ENCODE peak calls at places on chromosome 20, in five cellular contexts. One of them, this sample, is unnamed.

GRCh38 chr20:44209691-44210421 is 715 bp downstream of the OSER1 start:
- DNase-seq in GM10248: no peak
- DNase-seq in psoas muscle: peak
- DNase-seq in fibroblast of gingiva: no peak
- DNase-seq in T-helper 2 cell: no peak
- DNase-seq in this sample: no peak

GRCh38 chr20:61864481-61864880 is 201.2 kb downstream of the TAF4 start:
- DNase-seq in GM10248: no peak
- DNase-seq in psoas muscle: no peak
- DNase-seq in fibroblast of gingiva: no peak
- DNase-seq in T-helper 2 cell: no peak
- DNase-seq in this sample: no peak

GRCh38 chr20:21516180-21516567 is 2.3 kb upstream of the NKX2-2 start:
- DNase-seq in GM10248: no peak
- DNase-seq in psoas muscle: no peak
- DNase-seq in fibroblast of gingiva: no peak
- DNase-seq in T-helper 2 cell: no peak
- DNase-seq in this sample: no peak

GRCh38 chr20:1185316-1185741 is 548 bp upstream of the TMEM74B start:
- DNase-seq in GM10248: peak
- DNase-seq in psoas muscle: no peak
- DNase-seq in fibroblast of gingiva: no peak
- DNase-seq in T-helper 2 cell: no peak
- DNase-seq in this sample: no peak

GRCh38 chr20:57465943-57466342 is 59.0 kb downstream of the CTCFL start:
- DNase-seq in GM10248: no peak
- DNase-seq in psoas muscle: no peak
- DNase-seq in fibroblast of gingiva: no peak
- DNase-seq in T-helper 2 cell: no peak
- DNase-seq in this sample: no peak

GRCh38 chr20:33663161-33664084 is 1.3 kb downstream of the C20orf144 start:
- DNase-seq in GM10248: peak
- DNase-seq in psoas muscle: peak
- DNase-seq in fibroblast of gingiva: peak
- DNase-seq in T-helper 2 cell: peak
- DNase-seq in this sample: peak

GRCh38 chr20:38883081-38883980 is 42.9 kb upstream of the FAM83D start:
- DNase-seq in GM10248: no peak
- DNase-seq in psoas muscle: no peak
- DNase-seq in fibroblast of gingiva: no peak
- DNase-seq in T-helper 2 cell: no peak
- DNase-seq in this sample: peak

GRCh38 chr20:37195018-37195417 is 15.7 kb upstream of the MROH8 start:
- DNase-seq in GM10248: no peak
- DNase-seq in psoas muscle: no peak
- DNase-seq in fibroblast of gingiva: no peak
- DNase-seq in T-helper 2 cell: no peak
- DNase-seq in this sample: no peak

GRCh38 chr20:56431451-56431850 is 19.4 kb downstream of the CASS4 start:
- DNase-seq in GM10248: no peak
- DNase-seq in psoas muscle: no peak
- DNase-seq in fibroblast of gingiva: no peak
- DNase-seq in T-helper 2 cell: no peak
- DNase-seq in this sample: no peak

GRCh38 chr20:10625641-10626040 is 48.2 kb downstream of the JAG1 start:
- DNase-seq in GM10248: no peak
- DNase-seq in psoas muscle: no peak
- DNase-seq in fibroblast of gingiva: no peak
- DNase-seq in T-helper 2 cell: no peak
- DNase-seq in this sample: no peak

This sample was measured in NCI-H2227 treated with DMSO at 0.1 percent for 48 hours.